ENCODE peak calls at places on chromosomes 12 and 14, in six cellular contexts. F is CD8-positive, alpha-beta memory T cell; W is fibroblast of mammary gland; N is stimulated activated CD8-positive, alpha-beta memory T cell treated with anti-CD3 and anti-CD28 coated beads, Interleukin-12 subunit alpha, Interleukin-12 subunit beta, amount 100 ng/mL, for 1 hour; Q is psoas muscle; C is chondrocyte. G is an unnamed sample.
A peak's percentile ranks its signal among the peaks of the same experiment; 100 is the strongest.

GRCh38 chr12:105212431-105212830 is 23.5 kb downstream of the APPL2 start:
- DNase-seq in F (no peak), W (peak; percentile 84), N (no peak), Q (no peak), C (no peak), G (no peak)

GRCh38 chr14:95037273-95037672 is 120.1 kb downstream of the DICER1 start:
- DNase-seq in F (no peak), W (no peak), N (no peak), Q (no peak), C (no peak), G (no peak)

GRCh38 chr14:59358105-59358504 is 107.1 kb downstream of the GPR135 start:
- DNase-seq in F (no peak), W (peak; percentile 94), N (no peak), Q (peak; percentile 38), C (no peak), G (no peak)

GRCh38 chr12:47272412-47273190 is 192.8 kb upstream of the AMIGO2 start:
- DNase-seq in F (no peak), W (peak; percentile 19), N (no peak), Q (no peak), C (no peak), G (no peak)

GRCh38 chr12:12467701-12468218 is 94.9 kb downstream of the DUSP16 start:
- DNase-seq in F (peak; percentile 65), W (no peak), N (no peak), Q (no peak), C (no peak), G (no peak)

GRCh38 chr14:60294670-60295069 is 45.6 kb downstream of the PPM1A start:
- DNase-seq in F (no peak), W (no peak), N (no peak), Q (no peak), C (no peak), G (no peak)

GRCh38 chr12:56551070-56551469 is 29.4 kb downstream of the RBMS2 start:
- DNase-seq in F (no peak), W (no peak), N (no peak), Q (no peak), C (no peak), G (no peak)

GRCh38 chr14:42110167-42110566 is 503.5 kb downstream of the LRFN5 start:
- DNase-seq in F (no peak), W (peak; percentile 82), N (no peak), Q (no peak), C (no peak), G (no peak)